ENCODE peak calls at places on chromosomes 12 and 14, in six cellular contexts. C is amniotic epithelial cell, N is HS-5, P is NCI-H446 treated with DMSO at 0.1 percent for 48 hours, W is HFF-Myc, B is NCI-H1694. G is an unnamed sample.

GRCh38 chr12:27807063-27807703 is 27.1 kb upstream of the MANSC4 start:
- DNase-seq in P (no peak), C (no peak), W (no peak), B (no peak), N (no peak), G (no peak)

GRCh38 chr14:53533384-53533975 is 380.4 kb upstream of the DDHD1 start:
- DNase-seq in B (no peak), P (no peak), N (no peak), C (peak; percentile 71), W (no peak), G (no peak)

GRCh38 chr12:54075431-54075830 is 21.8 kb downstream of the HOXC4 start:
- DNase-seq in N (no peak), W (no peak), C (no peak), P (no peak), B (no peak), G (no peak)

GRCh38 chr14:90556050-90556477 is 159.2 kb downstream of the CALM1 start:
- DNase-seq in B (no peak), W (no peak), N (no peak), P (no peak), C (peak; percentile 32), G (peak; percentile 23)

GRCh38 chr14:37890095-37890494 is 294.7 kb downstream of the TTC6 start:
- DNase-seq in B (no peak), N (no peak), P (no peak), W (no peak), C (no peak), G (no peak)

GRCh38 chr14:94056579-94057308 is 24.3 kb downstream of the DDX24 start:
- DNase-seq in N (no peak), P (no peak), B (no peak), C (no peak), W (no peak), G (no peak)

GRCh38 chr14:70357985-70358384 is 1.5 kb downstream of the COX16 start:
- DNase-seq in W (no peak), P (no peak), C (no peak), B (no peak), N (no peak), G (no peak)

GRCh38 chr12:4346931-4347330 is 25.9 kb downstream of the TIGAR start:
- DNase-seq in B (no peak), W (no peak), N (no peak), C (no peak), P (no peak), G (no peak)

GRCh38 chr12:106582661-106583577 is at the start of gene RFX4:
- DNase-seq in C (no peak), P (no peak), B (no peak), N (no peak), W (no peak), G (no peak)

GRCh38 chr12:49583361-49584094 is 15.6 kb upstream of the MCRS1 start:
- DNase-seq in P (peak; percentile 43), W (no peak), C (peak; percentile 46), N (no peak), B (no peak), G (no peak)

GRCh38 chr14:101600891-101601602 is 39.8 kb downstream of the DIO3 start:
- DNase-seq in N (no peak), W (no peak), C (no peak), B (no peak), P (no peak), G (no peak)

GRCh38 chr12:47038270-47038748 is 41.1 kb upstream of the PCED1B start:
- DNase-seq in P (no peak), W (no peak), B (no peak), N (no peak), C (peak; percentile 70), G (no peak)

GRCh38 chr12:57726151-57726883 is 12.2 kb downstream of the AGAP2 start:
- DNase-seq in N (peak; percentile 68), W (peak; percentile 56), B (peak; percentile 81), C (peak; percentile 56), P (peak; percentile 69), G (peak; percentile 88)

GRCh38 chr12:110251381-110251780 is 29.7 kb upstream of the ATP2A2 start:
- DNase-seq in P (no peak), C (no peak), W (no peak), B (no peak), N (no peak), G (no peak)

GRCh38 chr14:30569216-30569902 is 10.4 kb downstream of the G2E3 start:
- DNase-seq in C (peak; percentile 40), P (no peak), W (no peak), B (no peak), N (no peak), G (no peak)

GRCh38 chr14:68282479-68283377 is 463.1 kb downstream of the RAD51B start:
- DNase-seq in W (no peak), C (no peak), P (no peak), N (no peak), B (no peak), G (no peak)

GRCh38 chr12:30989754-30990153 is 63.2 kb downstream of the TSPAN11 start:
- DNase-seq in C (no peak), B (peak; percentile 96), W (no peak), N (no peak), P (no peak), G (peak; percentile 45)

GRCh38 chr12:82216475-82216874 is 141.7 kb downstream of the CCDC59 start:
- DNase-seq in B (no peak), W (no peak), N (no peak), C (no peak), P (no peak), G (no peak)

GRCh38 chr14:31229638-31230229 is 22.1 kb upstream of the HECTD1 start:
- DNase-seq in W (no peak), B (no peak), P (no peak), C (peak; percentile 98), N (peak; percentile 88), G (peak; percentile 87)

GRCh38 chr12:57340104-57340503 is 89.1 kb upstream of the STAC3 start:
- DNase-seq in N (no peak), B (no peak), P (no peak), W (peak; percentile 20), C (peak; percentile 95), G (peak; percentile 33)

GRCh38 chr14:68711551-68712437 is 81.1 kb downstream of the ZFP36L1 start:
- DNase-seq in C (no peak), N (no peak), P (no peak), W (no peak), B (no peak), G (no peak)

GRCh38 chr12:1630827-1631591 is 2.0 kb downstream of the WNT5B start:
- DNase-seq in W (no peak), P (peak; percentile 3), C (peak; percentile 68), B (no peak), N (no peak), G (no peak)

GRCh38 chr12:46219147-46219891 is 49.5 kb downstream of the SLC38A1 start:
- DNase-seq in P (no peak), C (no peak), B (no peak), W (no peak), N (no peak), G (no peak)

GRCh38 chr12:5088586-5089264 is 45.0 kb downstream of the KCNA5 start:
- DNase-seq in W (peak; percentile 72), N (no peak), P (no peak), B (no peak), C (peak; percentile 8), G (no peak)

GRCh38 chr14:33525626-33526025 is 425.2 kb downstream of the EGLN3 start:
- DNase-seq in W (no peak), P (no peak), N (no peak), C (peak; percentile 38), B (no peak), G (no peak)

GRCh38 chr14:59154383-59154782 is 34.1 kb upstream of the DAAM1 start:
- DNase-seq in N (no peak), B (no peak), C (peak; percentile 21), P (no peak), W (no peak), G (no peak)

GRCh38 chr14:37036669-37037341 is 135.6 kb downstream of the SLC25A21 start:
- DNase-seq in C (peak; percentile 41), B (no peak), P (no peak), W (no peak), N (no peak), G (no peak)

GRCh38 chr12:93039062-93039461 is 110.0 kb upstream of the EEA1 start:
- DNase-seq in P (no peak), B (no peak), N (no peak), W (no peak), C (no peak), G (no peak)

GRCh38 chr14:104035300-104035699 is 50.2 kb upstream of the ASPG start:
- DNase-seq in W (no peak), P (peak; percentile 75), N (no peak), B (no peak), C (peak; percentile 22), G (no peak)

GRCh38 chr12:48980389-48980952 is 2.3 kb downstream of the WNT1 start:
- DNase-seq in C (no peak), N (no peak), W (no peak), B (no peak), P (no peak), G (peak; percentile 64)

GRCh38 chr12:86719381-86719780 is 463.2 kb upstream of the MGAT4C start:
- DNase-seq in W (no peak), P (no peak), B (no peak), C (peak; percentile 85), N (no peak), G (no peak)

GRCh38 chr12:90490355-90490754 is 464.6 kb downstream of the CCER1 start:
- DNase-seq in W (no peak), C (no peak), P (no peak), B (no peak), N (no peak), G (no peak)

GRCh38 chr12:23217716-23218115 is 592.7 kb downstream of the ETNK1 start:
- DNase-seq in B (no peak), P (no peak), W (no peak), C (no peak), N (no peak), G (no peak)

GRCh38 chr12:56020437-56021189 is at the start of gene IKZF4:
- DNase-seq in N (no peak), P (no peak), C (peak; percentile 96), W (no peak), B (no peak), G (peak; percentile 57)

GRCh38 chr12:93908846-93909592 is 231.8 kb downstream of the CRADD start:
- DNase-seq in P (peak; percentile 91), W (no peak), N (peak; percentile 39), C (peak; percentile 50), B (no peak), G (peak; percentile 33)

GRCh38 chr14:54654600-54654999 is 87.7 kb downstream of the SAMD4A start:
- DNase-seq in N (no peak), P (no peak), W (no peak), B (no peak), C (no peak), G (no peak)

GRCh38 chr14:87097021-87097420 is 896.0 kb downstream of the GALC start:
- DNase-seq in B (no peak), C (no peak), P (peak; percentile 10), W (peak; percentile 21), N (no peak), G (no peak)

GRCh38 chr14:96762650-96763049 is 34.5 kb upstream of the VRK1 start:
- DNase-seq in N (peak; percentile 24), P (peak; percentile 56), B (peak; percentile 51), C (peak; percentile 54), W (peak; percentile 27), G (peak; percentile 22)

G was measured in colonic mucosa.